ENCODE peak calls at places on chromosomes 5 and 9, in ten cellular contexts. F is esophagus squamous epithelium; P is colonic mucosa; M is CD8-positive, alpha-beta T cell; R is cardiac muscle cell; Y is thyroid gland; V is adrenal gland; Q is fibroblast of lung; C is right atrium auricular region; U is H9. L is an unnamed sample.
A peak's percentile ranks its signal among the peaks of the same experiment; 100 is the strongest.

GRCh38 chr5:76403963-76404693 is 1.0 kb downstream of the IQGAP2 start:
- DNase-seq in V (peak; percentile 61), C (no peak), F (peak; percentile 2), P (peak; percentile 86), R (peak; percentile 67), U (peak; percentile 87), Y (peak; percentile 84), M (peak; percentile 72), Q (no peak), L (peak; percentile 87)

GRCh38 chr5:37767961-37768360 is 71.9 kb downstream of the GDNF start:
- DNase-seq in R (no peak), P (no peak), V (no peak), F (no peak), C (no peak), Q (no peak), Y (no peak), U (no peak), M (no peak), L (no peak)

GRCh38 chr5:68641211-68641610 is 425.7 kb downstream of the PIK3R1 start:
- DNase-seq in U (no peak), P (no peak), C (no peak), M (no peak), R (no peak), Y (no peak), V (no peak), F (no peak), Q (no peak), L (no peak)

GRCh38 chr5:141763526-141763925 is 81.5 kb upstream of the ARAP3 start:
- DNase-seq in F (no peak), U (no peak), C (no peak), P (no peak), M (no peak), V (no peak), Q (no peak), R (no peak), Y (no peak), L (no peak)

GRCh38 chr5:135051399-135051798 is 17.4 kb upstream of the PITX1 start:
- DNase-seq in Q (no peak), R (no peak), Y (no peak), M (no peak), U (no peak), P (no peak), F (no peak), V (no peak), C (no peak), L (no peak)

GRCh38 chr9:124329393-124329792 is 71.6 kb downstream of the NEK6 start:
- DNase-seq in C (no peak), P (no peak), V (no peak), Y (no peak), U (no peak), R (no peak), Q (no peak), F (no peak), M (no peak), L (no peak)

GRCh38 chr9:15622596-15622995 is 69.8 kb downstream of the CCDC171 start:
- DNase-seq in V (no peak), Q (peak; percentile 25), U (no peak), Y (no peak), M (no peak), R (no peak), F (no peak), C (no peak), P (no peak), L (no peak)

GRCh38 chr9:19409406-19410194 is 791 bp downstream of the ACER2 start:
- DNase-seq in C (peak; percentile 62), V (peak; percentile 50), P (peak; percentile 44), F (no peak), U (peak; percentile 67), Q (peak; percentile 12), Y (peak; percentile 50), R (peak; percentile 15), M (peak; percentile 6), L (peak; percentile 36)

GRCh38 chr5:79567926-79568549 is 44.2 kb upstream of the TENT2 start:
- DNase-seq in C (no peak), Y (no peak), P (no peak), M (no peak), R (no peak), F (no peak), V (no peak), U (no peak), Q (peak; percentile 25), L (no peak)

GRCh38 chr5:127870914-127871313 is 167.7 kb downstream of the CCDC192 start:
- DNase-seq in M (no peak), U (no peak), R (no peak), Q (peak; percentile 52), P (peak; percentile 53), C (peak; percentile 71), V (peak; percentile 87), F (no peak), Y (peak; percentile 85), L (no peak)

GRCh38 chr9:5895782-5896181 is 5.1 kb downstream of the MLANA start:
- DNase-seq in R (no peak), C (no peak), Y (peak; percentile 97), V (no peak), M (no peak), U (no peak), Q (no peak), P (no peak), F (no peak), L (no peak)

GRCh38 chr5:9126490-9126889 is 419.4 kb downstream of the SEMA5A start:
- DNase-seq in C (no peak), R (no peak), U (no peak), V (no peak), Q (peak; percentile 57), F (no peak), M (no peak), P (no peak), Y (no peak), L (no peak)

GRCh38 chr5:149422429-149423286 is 43.6 kb upstream of the IL17B start:
- DNase-seq in U (peak; percentile 70), F (no peak), M (no peak), Q (peak; percentile 88), C (peak; percentile 78), P (peak; percentile 51), Y (no peak), R (peak; percentile 95), V (peak; percentile 94), L (no peak)

GRCh38 chr9:18036364-18036896 is 437.5 kb upstream of the ADAMTSL1 start:
- DNase-seq in V (no peak), Q (no peak), Y (no peak), M (no peak), C (no peak), P (no peak), R (no peak), F (no peak), U (no peak), L (no peak)

GRCh38 chr9:12640866-12641636 is 52.1 kb upstream of the TYRP1 start:
- DNase-seq in P (no peak), C (no peak), Q (no peak), F (no peak), M (no peak), R (no peak), U (no peak), Y (no peak), V (no peak), L (no peak)

GRCh38 chr5:11046160-11046559 is 285.1 kb upstream of the DAP start:
- DNase-seq in C (no peak), V (no peak), F (no peak), P (no peak), R (peak; percentile 2), Y (no peak), U (peak; percentile 49), Q (no peak), M (no peak), L (no peak)

GRCh38 chr5:2399804-2400203 is 351.7 kb downstream of the IRX2 start:
- DNase-seq in F (no peak), Q (no peak), Y (no peak), U (no peak), R (no peak), M (no peak), C (peak; percentile 42), P (no peak), V (no peak), L (no peak)
- H3K9me3 ChIP-seq in F (no peaks in the 10 kb centered on the region), Q (no peaks in the 10 kb centered on the region), Y (no peaks in the 10 kb centered on the region), U (no peaks in the 10 kb centered on the region), R (no peaks in the 10 kb centered on the region), M (no peaks in the 10 kb centered on the region), C (no peaks in the 10 kb centered on the region), P (no peaks in the 10 kb centered on the region), V (no peaks in the 10 kb centered on the region), L (no peaks in the 10 kb centered on the region)

DNA sequence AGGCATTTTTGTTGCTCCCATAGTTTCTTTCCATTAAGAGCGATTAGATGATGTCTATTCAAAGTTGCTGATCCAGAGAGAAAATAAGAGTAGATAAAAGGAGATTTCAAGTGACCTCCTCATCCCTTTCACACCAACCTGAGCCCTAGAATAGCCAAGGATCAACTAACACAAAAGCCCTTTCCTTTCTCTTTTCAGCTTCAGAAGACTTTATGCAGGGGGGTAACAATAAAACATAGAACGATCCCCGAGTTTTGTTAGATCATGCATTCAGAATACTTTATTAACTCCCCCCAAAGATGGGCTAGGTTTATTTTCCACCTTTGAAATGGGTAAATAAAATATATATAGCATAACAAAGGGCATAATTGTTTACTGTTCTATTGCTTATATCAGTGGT is 5.0 kb downstream of the NR2F1-AS1 start:
- DNase-seq in F (no peak), R (no peak), Q (no peak), V (no peak), Y (no peak), M (no peak), P (no peak), C (no peak), U (no peak), L (no peak)
- H3K27me3 ChIP-seq in F (no peaks in the 10 kb centered on the region), R (peaks cover 100% of the 10 kb centered on the region), Q (no peaks in the 10 kb centered on the region), V (no peaks in the 10 kb centered on the region), Y (peaks cover 10% of the 10 kb centered on the region), M (peaks cover 44% of the 10 kb centered on the region), P (peaks cover 77% of the 10 kb centered on the region), C (no peaks in the 10 kb centered on the region), U (peaks cover 96% of the 10 kb centered on the region), L (peaks cover 1% of the 10 kb centered on the region)

GRCh38 chr5:103646698-103647614 is 84.4 kb upstream of the NUDT12 start:
- DNase-seq in P (no peak), V (no peak), R (no peak), Q (no peak), M (no peak), Y (no peak), C (no peak), F (no peak), U (peak; percentile 62), L (no peak)

GRCh38 chr5:103645816-103646215 is 83.2 kb upstream of the NUDT12 start:
- DNase-seq in U (no peak), P (no peak), F (no peak), M (no peak), Q (no peak), V (no peak), Y (no peak), R (no peak), C (no peak), L (no peak)

GRCh38 chr5:103648086-103648485 is 85.5 kb upstream of the NUDT12 start:
- DNase-seq in R (no peak), Y (no peak), M (no peak), V (no peak), C (no peak), F (no peak), Q (no peak), P (no peak), U (no peak), L (no peak)
- TF ChIP-seq CTCF in R (no peak), Y (peak; percentile 7), M (no peak), V (no peak), C (no peak), F (no peak), Q (no peak), P (no peak), U (peak; percentile 55), L (peak; percentile 18)

DNA sequence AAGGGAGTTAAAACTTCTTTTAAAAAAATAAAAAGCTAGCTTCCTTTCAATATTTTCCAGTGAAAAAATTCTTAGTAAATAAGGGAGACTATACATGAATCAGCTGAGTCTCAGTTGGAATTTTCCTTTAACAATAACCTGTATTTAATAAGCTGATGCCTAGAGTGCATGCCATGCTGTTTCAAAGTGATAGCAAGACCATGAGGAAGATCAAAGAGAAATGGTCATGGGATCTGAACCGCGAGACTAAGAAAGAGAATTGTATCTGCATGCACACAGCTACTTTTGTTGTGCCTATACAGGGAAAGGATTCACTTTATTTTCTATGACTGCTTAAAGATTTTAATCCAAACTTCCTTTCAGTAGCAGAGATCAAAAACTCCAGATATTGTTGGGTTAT is 2217.0 kb downstream of the MAT2B start:
- DNase-seq in C (no peak), P (no peak), F (no peak), Y (no peak), U (no peak), M (no peak), Q (no peak), V (no peak), R (no peak), L (no peak)
- H3K9me3 ChIP-seq in C (no peaks in the 10 kb centered on the region), P (no peaks in the 10 kb centered on the region), F (no peaks in the 10 kb centered on the region), Y (no peaks in the 10 kb centered on the region), U (no peaks in the 10 kb centered on the region), M (no peaks in the 10 kb centered on the region), Q (no peaks in the 10 kb centered on the region), V (no peaks in the 10 kb centered on the region), R (no peaks in the 10 kb centered on the region), L (no peaks in the 10 kb centered on the region)